ENCODE peak calls at places on chromosomes 2 and 18, in seven cellular contexts. N, B, V, L, X, S and Q are unnamed samples.
A peak's percentile ranks its signal among the peaks of the same experiment; 100 is the strongest.

GRCh38 chr2:167249197-167249596 is 360.9 kb downstream of the XIRP2 start:
- DNase-seq in S (peak; percentile 4), V (peak; percentile 73), L (no peak), B (no peak), X (no peak), N (no peak), Q (no peak)

GRCh38 chr2:54073796-54074195 is 41.6 kb upstream of the ACYP2 start:
- DNase-seq in V (no peak), L (no peak), X (no peak), B (no peak), S (peak; percentile 84), N (no peak), Q (no peak)

GRCh38 chr2:226115102-226115831 is 684.4 kb downstream of the IRS1 start:
- DNase-seq in V (peak; percentile 92), N (no peak), L (peak; percentile 92), S (peak; percentile 97), X (no peak), B (no peak), Q (no peak)

GRCh38 chr2:230666885-230667712 is 45.5 kb upstream of the CAB39 start:
- DNase-seq in V (peak; percentile 93), X (no peak), N (no peak), S (peak; percentile 42), L (peak; percentile 34), B (peak; percentile 73), Q (no peak)

GRCh38 chr2:144011553-144011952 is 508.4 kb downstream of the ZEB2 start:
- DNase-seq in N (no peak), L (no peak), X (no peak), S (no peak), B (no peak), V (no peak), Q (no peak)

GRCh38 chr2:128457716-128458115 is 139.0 kb upstream of the HS6ST1 start:
- DNase-seq in X (no peak), N (peak; percentile 8), L (no peak), B (no peak), S (no peak), V (no peak), Q (no peak)

GRCh38 chr2:46686811-46687210 is 207.4 kb downstream of the TMEM247 start:
- DNase-seq in V (no peak), N (no peak), X (no peak), S (no peak), L (no peak), B (no peak), Q (no peak)

GRCh38 chr2:200483729-200484198 is 26.1 kb downstream of the KCTD18 start:
- DNase-seq in N (peak; percentile 66), S (peak; percentile 42), L (no peak), X (no peak), B (no peak), V (peak; percentile 62), Q (peak; percentile 52)

GRCh38 chr2:26485099-26485498 is 7.2 kb upstream of the OTOF start:
- DNase-seq in B (no peak), V (no peak), X (no peak), L (no peak), S (no peak), N (no peak), Q (no peak)

GRCh38 chr2:8135051-8135675 is 546.7 kb upstream of the ID2 start:
- DNase-seq in X (no peak), N (no peak), B (no peak), V (peak; percentile 24), L (no peak), S (no peak), Q (no peak)

GRCh38 chr18:79510731-79511141 is 115.0 kb downstream of the NFATC1 start:
- DNase-seq in V (no peak), L (no peak), B (no peak), X (no peak), S (no peak), N (peak; percentile 22), Q (no peak)

GRCh38 chr2:197286805-197287595 is 23.6 kb downstream of the ANKRD44 start:
- DNase-seq in S (peak; percentile 91), N (peak; percentile 59), X (no peak), B (no peak), V (peak; percentile 67), L (peak; percentile 90), Q (peak; percentile 68)

GRCh38 chr18:59704146-59704545 is 6.9 kb upstream of the CCBE1 start:
- DNase-seq in N (no peak), B (no peak), S (no peak), V (no peak), L (no peak), X (no peak), Q (no peak)

DNA sequence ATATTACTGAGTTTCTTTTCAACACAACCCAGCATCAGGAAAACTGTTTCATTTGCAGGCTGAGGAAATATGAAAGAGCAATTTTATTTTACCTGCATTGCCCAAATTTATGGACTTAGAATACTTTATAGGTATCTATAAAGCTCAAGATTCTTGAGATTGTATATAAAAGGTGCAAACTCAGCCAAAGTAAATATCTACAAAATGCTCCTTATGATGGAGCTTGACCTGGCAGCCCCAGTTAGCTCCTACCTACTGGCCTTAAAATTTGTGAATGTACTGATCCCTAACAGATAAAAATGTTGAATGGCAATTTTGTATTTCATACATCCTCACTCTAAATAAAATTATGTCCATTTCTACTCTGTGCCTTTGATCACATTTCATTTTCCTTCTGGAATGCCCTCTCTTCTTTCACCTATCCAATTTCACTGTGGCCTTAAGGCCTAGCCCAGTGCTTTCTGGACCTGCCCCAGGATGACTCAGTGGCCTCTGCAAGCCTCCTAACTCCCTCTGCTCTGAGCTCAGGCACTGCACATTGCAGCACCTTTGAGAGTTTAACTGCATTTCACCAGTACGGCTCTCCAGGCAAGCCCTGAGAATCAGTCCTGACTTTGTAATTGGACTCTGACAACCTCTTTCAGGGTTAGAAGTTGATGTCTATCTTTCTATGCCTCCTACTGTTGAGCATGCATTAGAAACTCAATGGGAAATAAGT is 126.0 kb downstream of the ANTXR1 start:
- DNase-seq in N (no peak), B (no peak), S (peak; percentile 90), X (no peak), V (no peak), L (peak; percentile 82), Q (no peak)
- TF ChIP-seq CTCF in N (no peak), B (no peak), S (no peak), X (no peak), V (no peak), L (no peak), Q (no peak)

DNA sequence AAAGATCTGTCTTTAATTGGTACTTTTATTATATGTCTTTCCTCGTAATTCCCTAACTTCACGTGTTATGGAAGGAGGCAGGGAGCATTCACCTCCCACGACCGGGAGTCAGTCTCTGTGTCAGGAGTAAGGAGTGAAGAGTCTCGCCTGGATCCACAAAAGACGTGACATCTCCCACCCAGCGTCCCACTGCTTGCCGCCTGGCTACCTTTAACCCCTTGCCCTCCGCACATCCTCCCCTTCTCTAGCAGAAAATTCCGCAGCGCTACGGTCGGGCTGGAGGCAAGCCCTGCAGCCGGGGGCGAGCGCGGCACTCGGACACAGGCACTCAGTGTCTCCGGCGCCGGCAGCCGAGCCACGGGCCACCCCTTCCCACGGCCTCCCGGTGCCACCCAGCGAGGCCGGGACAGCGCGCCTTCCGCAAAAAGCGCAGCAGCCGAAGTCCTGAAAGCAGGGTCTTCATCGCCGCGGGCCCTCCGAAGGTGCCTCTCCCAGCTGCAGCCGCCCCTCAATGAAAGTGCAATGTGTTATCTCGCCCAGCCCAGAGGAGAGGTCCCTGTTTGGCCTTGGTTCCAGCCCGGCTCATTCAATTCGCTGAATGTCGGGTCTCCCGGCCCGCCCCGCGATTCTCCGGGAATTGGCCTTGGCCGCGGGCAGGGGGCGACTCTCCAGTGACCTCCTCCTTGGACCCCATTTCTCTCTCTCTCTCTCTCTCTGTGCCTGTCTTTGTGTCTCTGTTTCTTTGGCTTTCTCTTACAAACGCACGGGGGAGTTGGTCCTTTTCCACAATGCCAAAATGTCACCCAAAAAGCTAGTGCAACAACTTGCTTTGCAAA is 1.2 kb downstream of the DLGAP1 start:
- DNase-seq in B (peak; percentile 45), L (no peak), X (no peak), S (no peak), V (no peak), N (no peak), Q (peak; percentile 11)
- TF ChIP-seq CTCF in B (no peak), L (no peak), X (no peak), S (peak; percentile 2), V (no peak), N (no peak), Q (no peak)

DNA sequence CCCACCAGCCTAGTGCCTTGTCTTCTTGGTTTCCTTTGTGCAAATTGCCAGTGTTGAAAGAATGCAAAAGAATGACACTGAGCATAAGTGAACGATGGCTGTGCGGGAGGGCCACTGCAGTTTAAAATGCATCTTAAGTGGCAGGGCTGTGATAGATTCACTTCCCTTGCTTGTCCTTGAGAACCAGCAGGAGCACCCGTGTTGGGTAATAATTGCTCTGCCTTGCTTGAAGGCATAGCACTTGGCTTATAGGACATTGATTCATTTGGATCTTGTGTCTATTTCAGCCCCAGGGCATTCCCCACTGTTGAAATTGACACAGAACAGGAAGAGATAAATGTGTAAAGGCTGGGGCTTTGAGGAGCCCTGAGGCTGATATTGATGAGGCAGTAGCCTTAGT is 1003.7 kb upstream of the GYPC start:
- DNase-seq in L (no peak), N (no peak), S (no peak), B (no peak), V (peak; percentile 37), X (no peak), Q (no peak)
- TF ChIP-seq CTCF in L (no peak), N (no peak), S (no peak), B (no peak), V (no peak), X (no peak), Q (no peak)

GRCh38 chr2:76283355-76283754 is 572.6 kb upstream of the GCFC2 start:
- DNase-seq in N (no peak), L (no peak), V (no peak), B (no peak), S (no peak), X (no peak), Q (no peak)

GRCh38 chr2:76279142-76279541 is 568.4 kb upstream of the GCFC2 start:
- DNase-seq in B (no peak), N (no peak), L (no peak), S (no peak), X (no peak), V (no peak), Q (no peak)

GRCh38 chr2:76280676-76281075 is 570.0 kb upstream of the GCFC2 start:
- DNase-seq in V (no peak), B (no peak), L (no peak), S (no peak), N (no peak), X (no peak), Q (no peak)

GRCh38 chr2:76275788-76276187 is 565.1 kb upstream of the GCFC2 start:
- DNase-seq in L (no peak), B (no peak), S (no peak), V (no peak), X (no peak), N (no peak), Q (no peak)

GRCh38 chr2:76281176-76281841 is 570.6 kb upstream of the GCFC2 start:
- DNase-seq in V (no peak), X (no peak), N (no peak), S (no peak), B (no peak), L (no peak), Q (no peak)
- TF ChIP-seq CTCF in V (no peak), X (no peak), N (no peak), S (no peak), B (no peak), L (no peak), Q (no peak)

DNA sequence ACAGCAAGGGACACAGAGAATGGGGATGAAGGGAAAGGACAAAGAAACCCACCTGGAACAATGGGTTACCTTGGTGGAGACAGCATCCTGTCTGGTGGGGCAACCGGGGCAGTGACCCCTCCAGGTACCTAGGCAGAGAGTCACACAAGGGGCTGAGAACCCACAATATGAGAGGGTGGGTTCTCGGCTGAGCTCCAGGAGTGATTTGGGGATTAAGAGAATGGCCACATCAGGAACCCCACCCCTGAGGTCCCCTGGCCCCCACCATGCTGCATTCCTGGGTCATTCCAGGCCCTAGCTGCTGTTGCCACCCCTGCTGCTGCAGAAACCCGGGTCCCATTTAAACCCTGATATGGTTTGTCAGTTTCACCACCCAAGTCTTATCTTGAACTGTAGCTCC is 172.3 kb downstream of the RTP5 start:
- DNase-seq in L (no peak), V (no peak), S (no peak), N (no peak), B (no peak), X (no peak), Q (no peak)
- TF ChIP-seq CTCF in L (no peak), V (no peak), S (no peak), N (no peak), B (no peak), X (no peak), Q (no peak)